ENCODE peak calls at places on chromosomes 3 and 15, in six cellular contexts. R is foreskin fibroblast; P is bronchial epithelial cell; M is left ventricle myocardium inferior; B is CD8-positive, alpha-beta T cell; E is cardiac fibroblast. V is an unnamed sample.

GRCh38 chr15:23467110-23467600 is 20.1 kb upstream of the GOLGA6L2 start:
- DNase-seq in R (no peak), P (peak), M (no peak), B (no peak), E (peak), V (no peak)

GRCh38 chr3:33299395-33300081 is 22.3 kb downstream of the FBXL2 start:
- DNase-seq in R (peak), P (peak), M (no peak), B (no peak), E (peak), V (peak)

GRCh38 chr3:107525101-107525953 is 2.6 kb downstream of the BBX start:
- DNase-seq in R (peak), P (peak), M (peak), B (peak), E (peak), V (peak)

GRCh38 chr3:82940124-82940523 is 1178.7 kb upstream of the GBE1 start:
- DNase-seq in R (no peak), P (no peak), M (no peak), B (no peak), E (no peak), V (no peak)

GRCh38 chr15:80059786-80060489 is 462 bp downstream of the ZFAND6 start:
- DNase-seq in R (peak), P (no peak), M (no peak), B (no peak), E (peak), V (no peak)

GRCh38 chr15:64478863-64479262 is 18.5 kb downstream of the ZNF609 start:
- DNase-seq in R (no peak), P (no peak), M (no peak), B (no peak), E (no peak), V (no peak)

GRCh38 chr15:99305761-99306505 is 54.7 kb downstream of the LRRC28 start:
- DNase-seq in R (peak), P (peak), M (peak), B (no peak), E (peak), V (peak)

GRCh38 chr3:13451301-13451673 is 28.8 kb upstream of the HDAC11 start:
- DNase-seq in R (no peak), P (peak), M (no peak), B (no peak), E (no peak), V (peak)

GRCh38 chr3:61172684-61173083 is 78.6 kb downstream of the FHIT start:
- DNase-seq in R (no peak), P (no peak), M (no peak), B (no peak), E (no peak), V (no peak)

GRCh38 chr3:168414149-168414548 is 318.4 kb upstream of the GOLIM4 start:
- DNase-seq in R (no peak), P (peak), M (no peak), B (no peak), E (no peak), V (no peak)

GRCh38 chr3:152396867-152397266 is 128.1 kb downstream of the MBNL1 start:
- DNase-seq in R (no peak), P (no peak), M (no peak), B (no peak), E (peak), V (no peak)

GRCh38 chr3:57007513-57008415 is 52.7 kb upstream of the SPATA12 start:
- DNase-seq in R (peak), P (peak), M (peak), B (no peak), E (peak), V (peak)

GRCh38 chr3:23991236-23992050 is 46.4 kb downstream of the NR1D2 start:
- DNase-seq in R (no peak), P (no peak), M (no peak), B (no peak), E (peak), V (no peak)

GRCh38 chr3:35710554-35710953 is 71.2 kb downstream of the ARPP21 start:
- DNase-seq in R (no peak), P (no peak), M (no peak), B (no peak), E (no peak), V (no peak)

GRCh38 chr15:60389261-60390077 is 8.3 kb downstream of the ANXA2 start:
- DNase-seq in R (no peak), P (peak), M (no peak), B (no peak), E (no peak), V (no peak)

GRCh38 chr3:44323341-44323955 is 15.1 kb upstream of the TCAIM start:
- DNase-seq in R (peak), P (peak), M (peak), B (peak), E (peak), V (peak)

GRCh38 chr3:138348950-138349739 is 766 bp downstream of the MRAS start:
- DNase-seq in R (peak), P (no peak), M (no peak), B (no peak), E (peak), V (no peak)

GRCh38 chr3:72487078-72487765 is 361.0 kb downstream of the SHQ1 start:
- DNase-seq in R (peak), P (peak), M (peak), B (no peak), E (peak), V (peak)

GRCh38 chr3:119681279-119681678 is 4.1 kb upstream of the COX17 start:
- DNase-seq in R (peak), P (peak), M (no peak), B (no peak), E (peak), V (no peak)

GRCh38 chr3:44482721-44483120 is 5.3 kb upstream of the ZNF445 start:
- DNase-seq in R (no peak), P (peak), M (no peak), B (no peak), E (peak), V (no peak)

GRCh38 chr3:129558772-129559564 is 16.0 kb downstream of the H1-8 start:
- DNase-seq in R (peak), P (no peak), M (no peak), B (no peak), E (peak), V (no peak)

GRCh38 chr15:60821462-60822061 is 342.6 kb upstream of the ICE2 start:
- DNase-seq in R (no peak), P (no peak), M (no peak), B (no peak), E (no peak), V (no peak)

GRCh38 chr3:10510086-10510742 is 4.8 kb upstream of the ATP2B2 start:
- DNase-seq in R (no peak), P (no peak), M (no peak), B (no peak), E (no peak), V (no peak)

GRCh38 chr3:25367025-25367424 is 61.0 kb upstream of the RARB start:
- DNase-seq in R (no peak), P (no peak), M (no peak), B (no peak), E (no peak), V (no peak)

GRCh38 chr15:78368671-78369070 is 28.5 kb downstream of the CRABP1 start:
- DNase-seq in R (no peak), P (no peak), M (no peak), B (no peak), E (no peak), V (peak)

GRCh38 chr3:43004282-43004681 is 25.2 kb downstream of the GASK1A start:
- DNase-seq in R (no peak), P (peak), M (no peak), B (no peak), E (no peak), V (peak)

GRCh38 chr15:33111051-33111451 is 83.5 kb downstream of the FMN1 start:
- DNase-seq in R (peak), P (peak), M (no peak), B (no peak), E (no peak), V (no peak)

GRCh38 chr3:152827313-152827712 is 7.6 kb upstream of the P2RY1 start:
- DNase-seq in R (no peak), P (no peak), M (no peak), B (no peak), E (no peak), V (no peak)

GRCh38 chr15:67149068-67149841 is 83.9 kb downstream of the SMAD3 start:
- DNase-seq in R (no peak), P (peak), M (no peak), B (no peak), E (no peak), V (no peak)

GRCh38 chr3:180700941-180701340 is 21.7 kb upstream of the CCDC39 start:
- DNase-seq in R (no peak), P (peak), M (no peak), B (no peak), E (no peak), V (no peak)

GRCh38 chr3:16378920-16379319 is 113.9 kb downstream of the OXNAD1 start:
- DNase-seq in R (peak), P (peak), M (no peak), B (no peak), E (no peak), V (peak)

GRCh38 chr15:50977157-50977556 is 68.7 kb downstream of the AP4E1 start:
- DNase-seq in R (no peak), P (no peak), M (no peak), B (no peak), E (peak), V (no peak)

GRCh38 chr3:35864871-35865270 is 225.5 kb downstream of the ARPP21 start:
- DNase-seq in R (no peak), P (no peak), M (no peak), B (no peak), E (no peak), V (no peak)

GRCh38 chr3:54599741-54600140 is 328.1 kb downstream of the LRTM1 start:
- DNase-seq in R (no peak), P (no peak), M (peak), B (no peak), E (no peak), V (no peak)

GRCh38 chr3:171829841-171830559 is 13.1 kb upstream of the TMEM212 start:
- DNase-seq in R (peak), P (peak), M (peak), B (no peak), E (peak), V (peak)

GRCh38 chr3:24400450-24400849 is 94.2 kb downstream of the THRB start:
- DNase-seq in R (no peak), P (no peak), M (no peak), B (no peak), E (no peak), V (no peak)

GRCh38 chr15:69574506-69574905 is 121.9 kb downstream of the RPLP1 start:
- DNase-seq in R (no peak), P (no peak), M (no peak), B (no peak), E (no peak), V (no peak)

GRCh38 chr3:151228291-151229125 is 25.5 kb upstream of the GPR171 start:
- DNase-seq in R (peak), P (peak), M (no peak), B (no peak), E (peak), V (peak)

GRCh38 chr15:27250223-27250622 is 279.2 kb downstream of the GABRG3 start:
- DNase-seq in R (no peak), P (no peak), M (no peak), B (no peak), E (no peak), V (no peak)

GRCh38 chr3:31880020-31880419 is 101.0 kb downstream of the OSBPL10 start:
- DNase-seq in R (peak), P (peak), M (no peak), B (no peak), E (peak), V (no peak)
- TF ChIP-seq CTCF in R (no peak), P (peak), M (no peak), B (no peak), E (peak), V (peak)

DNA sequence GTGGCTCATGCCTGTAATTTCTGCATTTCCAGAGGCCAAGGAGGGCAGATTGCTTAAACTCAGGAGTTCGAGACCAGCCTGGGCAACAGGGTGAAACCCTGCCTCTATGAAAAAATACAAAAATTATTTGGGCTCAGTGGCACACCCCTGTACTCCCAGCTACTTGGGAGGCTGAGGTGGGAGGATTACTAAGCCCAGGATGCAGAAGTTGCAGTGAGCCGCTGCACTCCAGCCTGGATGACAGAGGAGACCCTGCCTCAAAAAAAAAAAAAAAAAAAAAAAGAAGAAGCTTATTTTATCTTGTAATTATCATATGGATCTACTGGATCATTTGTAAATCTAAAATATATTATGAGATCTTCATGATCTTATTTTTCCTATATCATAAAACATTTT is 84.1 kb downstream of the PPCDC start:
- DNase-seq in R (no peak), P (no peak), M (no peak), B (no peak), E (no peak), V (no peak)
- H3K4me3 ChIP-seq in R (no peak), P (no peak), M (no peak), B (no peak), E (no peak), V (no peak)

GRCh38 chr3:169624533-169624972 is 39.0 kb downstream of the MECOM start:
- DNase-seq in R (no peak), P (no peak), M (no peak), B (no peak), E (no peak), V (no peak)
- TF ChIP-seq CTCF in R (no peak), P (no peak), M (peak), B (no peak), E (no peak), V (no peak)

DNA sequence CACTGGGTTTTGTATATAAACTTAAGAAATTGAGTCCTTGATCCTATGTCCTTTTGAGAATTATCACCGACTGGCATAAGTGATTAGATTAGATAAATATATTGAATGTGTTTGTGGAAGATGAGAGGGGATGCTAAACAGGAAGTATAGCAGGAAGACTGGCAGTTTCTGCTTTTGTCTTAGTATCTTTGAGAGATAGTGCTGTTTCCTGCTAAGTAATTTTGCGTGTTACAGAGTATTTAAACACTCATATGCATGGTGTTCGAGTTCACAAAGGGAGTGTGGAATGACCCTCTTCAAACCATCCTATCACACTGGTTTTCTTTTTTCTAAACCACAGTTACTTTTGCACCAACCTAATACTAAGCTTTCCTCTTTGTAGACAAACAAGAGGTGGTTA is 106.0 kb downstream of the KLHL25 start:
- DNase-seq in R (no peak), P (no peak), M (no peak), B (no peak), E (no peak), V (no peak)
- H3K4me3 ChIP-seq in R (no peak), P (no peak), M (no peak), B (peak), E (no peak), V (no peak)

GRCh38 chr3:62329970-62330369 is 43.4 kb downstream of the FEZF2 start:
- DNase-seq in R (no peak), P (no peak), M (no peak), B (no peak), E (no peak), V (no peak)

GRCh38 chr3:62332017-62332416 is 41.3 kb downstream of the FEZF2 start:
- DNase-seq in R (no peak), P (no peak), M (no peak), B (no peak), E (no peak), V (no peak)

GRCh38 chr3:62335196-62335595 is 38.2 kb downstream of the FEZF2 start:
- DNase-seq in R (no peak), P (no peak), M (no peak), B (no peak), E (no peak), V (no peak)

GRCh38 chr3:62332771-62333381 is 40.5 kb downstream of the FEZF2 start:
- DNase-seq in R (peak), P (peak), M (no peak), B (no peak), E (peak), V (peak)
- TF ChIP-seq CTCF in R (peak), P (no peak), M (peak), B (peak), E (peak), V (peak)

DNA sequence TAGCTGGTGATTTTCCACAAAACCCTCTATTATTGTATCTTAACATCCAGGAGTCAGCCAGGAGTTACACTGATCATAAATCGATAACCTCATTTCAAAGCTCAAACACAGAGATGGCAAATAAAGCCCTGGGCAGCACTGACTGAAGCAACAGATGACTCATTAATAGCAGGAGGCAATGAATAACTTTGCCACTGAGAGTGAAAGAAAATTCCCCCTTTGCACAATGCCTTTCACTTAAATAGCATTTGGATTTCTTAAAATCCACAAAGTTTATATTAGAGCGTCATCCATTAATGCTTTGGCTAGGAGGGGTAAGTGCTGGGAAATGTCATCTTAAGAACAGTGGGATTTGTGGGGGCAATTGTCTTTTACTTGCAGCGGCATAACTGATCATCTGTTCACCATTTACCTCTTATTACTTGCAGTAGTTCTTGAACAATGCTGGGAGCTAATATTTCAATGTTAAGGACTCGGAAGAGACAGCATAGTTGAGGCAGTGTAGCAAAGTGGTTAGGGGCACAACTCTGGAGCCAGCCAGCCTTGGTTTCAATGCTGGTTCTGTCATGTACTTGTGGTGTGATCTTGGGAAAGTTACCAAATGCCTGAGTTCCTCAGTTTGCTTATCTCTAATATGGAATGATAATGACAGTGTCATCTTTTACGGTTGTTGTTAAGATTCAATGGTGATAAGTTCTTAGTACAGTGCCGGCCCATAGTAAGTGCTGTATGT is 630.4 kb upstream of the TBL1XR1 start:
- DNase-seq in R (peak), P (peak), M (no peak), B (no peak), E (peak), V (peak)
- H3K4me3 ChIP-seq in R (no peak), P (no peak), M (no peak), B (no peak), E (no peak), V (no peak)

GRCh38 chr15:71197620-71198019 is 82.3 kb downstream of the THSD4 start:
- DNase-seq in R (no peak), P (no peak), M (no peak), B (no peak), E (no peak), V (no peak)

GRCh38 chr15:71191296-71191695 is 76.0 kb downstream of the THSD4 start:
- DNase-seq in R (peak), P (no peak), M (no peak), B (no peak), E (no peak), V (no peak)

GRCh38 chr15:71198846-71199245 is 83.6 kb downstream of the THSD4 start:
- DNase-seq in R (no peak), P (no peak), M (no peak), B (no peak), E (no peak), V (no peak)

GRCh38 chr15:71194286-71194685 is 79.0 kb downstream of the THSD4 start:
- DNase-seq in R (no peak), P (no peak), M (no peak), B (no peak), E (no peak), V (no peak)

DNA sequence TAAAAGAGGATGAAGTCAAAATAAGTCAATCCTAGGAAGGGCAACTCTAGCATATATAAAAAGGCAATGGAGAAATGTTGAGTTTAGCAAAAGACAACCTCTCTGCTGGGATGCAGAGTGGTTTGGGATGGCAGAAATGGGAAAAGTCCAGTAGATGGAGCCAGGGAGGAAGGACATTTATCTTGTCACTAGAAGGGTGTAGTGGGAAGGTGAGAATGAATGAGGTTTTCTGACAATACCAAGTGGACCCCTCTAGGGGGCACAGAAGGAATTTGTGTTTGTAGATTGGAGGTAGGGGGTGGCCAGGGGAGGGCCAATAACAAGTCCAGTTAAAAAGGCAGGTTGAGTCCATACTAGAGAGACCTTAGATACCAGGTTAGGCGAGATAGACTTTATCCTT is 80.0 kb downstream of the THSD4 start:
- DNase-seq in R (no peak), P (peak), M (no peak), B (no peak), E (no peak), V (no peak)
- TF ChIP-seq CTCF in R (peak), P (peak), M (peak), B (no peak), E (peak), V (peak)

DNA sequence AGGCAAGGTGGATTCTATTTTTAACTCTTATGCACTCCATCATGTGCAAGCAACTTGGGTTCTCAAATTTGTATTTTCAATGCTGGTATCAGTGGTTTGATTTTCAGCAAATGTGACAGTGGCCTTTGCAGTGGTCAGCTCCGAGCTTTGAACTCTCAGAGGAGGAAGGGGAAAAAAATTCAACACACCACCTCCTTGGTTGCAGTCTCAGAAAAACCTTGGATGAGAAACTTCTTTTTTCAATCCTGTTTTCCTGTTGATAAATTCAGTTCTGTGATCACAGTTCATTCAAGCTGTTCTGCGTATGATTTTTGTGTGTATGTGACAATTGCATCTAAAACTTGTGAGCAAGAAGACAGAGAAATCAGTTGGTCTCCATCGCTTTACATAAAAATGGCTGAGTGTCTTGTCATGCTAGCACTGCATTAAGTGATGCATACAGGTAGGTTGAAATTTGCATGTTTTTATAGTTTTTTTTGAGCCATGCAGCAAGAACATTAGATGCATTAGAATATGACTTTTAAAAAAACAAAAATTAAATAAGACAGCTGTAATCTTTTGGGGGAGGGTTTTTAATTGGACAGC is 19.2 kb downstream of the ZBTB38 start:
- DNase-seq in R (no peak), P (no peak), M (no peak), B (no peak), E (no peak), V (no peak)
- H3K4me3 ChIP-seq in R (peak), P (no peak), M (no peak), B (no peak), E (no peak), V (no peak)

V was measured in brain microvascular endothelial cell.